ENCODE peak calls at places on chromosomes 1 and 21, in seven cellular contexts. Q, Y, I, V, J, G and O are unnamed samples.

GRCh38 chr21:27703806-27704205 is 736.9 kb upstream of the ADAMTS5 start:
- DNase-seq in Q (no peak), Y (no peak), I (no peak), V (no peak), J (no peak), G (peak; percentile 44), O (no peak)

GRCh38 chr21:44761011-44761729 is 40.5 kb downstream of the UBE2G2 start:
- DNase-seq in Q (no peak), Y (no peak), I (no peak), V (no peak), J (no peak), G (no peak), O (no peak)

GRCh38 chr1:78441921-78442320 is 48.9 kb upstream of the PTGFR start:
- DNase-seq in Q (no peak), Y (no peak), I (no peak), V (no peak), J (no peak), G (peak; percentile 43), O (no peak)

GRCh38 chr1:39154553-39155361 is 49.7 kb upstream of the MACF1 start:
- DNase-seq in Q (peak; percentile 51), Y (no peak), I (no peak), V (no peak), J (no peak), G (peak; percentile 83), O (peak; percentile 33)

GRCh38 chr1:67824771-67825170 is 8.5 kb downstream of the GNG12 start:
- DNase-seq in Q (no peak), Y (no peak), I (no peak), V (no peak), J (no peak), G (no peak), O (no peak)

GRCh38 chr21:34836103-34836932 is 167.5 kb downstream of the CLIC6 start:
- DNase-seq in Q (peak; percentile 72), Y (no peak), I (no peak), V (peak; percentile 96), J (no peak), G (peak; percentile 92), O (peak; percentile 66)

GRCh38 chr1:156406229-156406628 is 37.2 kb downstream of the RHBG start:
- DNase-seq in Q (no peak), Y (no peak), I (no peak), V (no peak), J (no peak), G (no peak), O (no peak)

GRCh38 chr1:58231204-58231603 is 315.3 kb downstream of the OMA1 start:
- DNase-seq in Q (no peak), Y (no peak), I (no peak), V (no peak), J (no peak), G (no peak), O (no peak)

GRCh38 chr1:64574301-64574700 is 104.4 kb downstream of the CACHD1 start:
- DNase-seq in Q (no peak), Y (no peak), I (no peak), V (no peak), J (no peak), G (no peak), O (no peak)

GRCh38 chr1:213135572-213135971 is 84.5 kb downstream of the RPS6KC1 start:
- DNase-seq in Q (no peak), Y (no peak), I (no peak), V (no peak), J (no peak), G (peak; percentile 19), O (no peak)

GRCh38 chr21:21921410-21922232 is 923.4 kb downstream of the NCAM2 start:
- DNase-seq in Q (no peak), Y (no peak), I (no peak), V (peak; percentile 11), J (no peak), G (peak; percentile 22), O (no peak)

GRCh38 chr1:203271018-203271743 is 34.1 kb upstream of the BTG2 start:
- DNase-seq in Q (peak; percentile 45), Y (no peak), I (peak; percentile 58), V (peak; percentile 72), J (peak; percentile 63), G (peak; percentile 58), O (peak; percentile 88)

GRCh38 chr1:51714374-51715019 is 97.6 kb downstream of the OSBPL9 start:
- DNase-seq in Q (no peak), Y (no peak), I (no peak), V (no peak), J (no peak), G (peak; percentile 14), O (no peak)

GRCh38 chr1:156804572-156805243 is 11.9 kb downstream of the SH2D2A start:
- DNase-seq in Q (no peak), Y (no peak), I (no peak), V (peak; percentile 58), J (no peak), G (no peak), O (no peak)

GRCh38 chr1:11523261-11523660 is 44.3 kb downstream of the DISP3 start:
- DNase-seq in Q (no peak), Y (no peak), I (no peak), V (no peak), J (no peak), G (no peak), O (no peak)

GRCh38 chr1:28855469-28855944 is 43.5 kb downstream of the OPRD1 start:
- DNase-seq in Q (no peak), Y (no peak), I (no peak), V (no peak), J (no peak), G (peak; percentile 52), O (no peak)

GRCh38 chr1:94000531-94001282 is 91.5 kb upstream of the GCLM start:
- DNase-seq in Q (no peak), Y (no peak), I (no peak), V (no peak), J (no peak), G (no peak), O (no peak)

GRCh38 chr1:1782399-1783221 is 4.3 kb upstream of the NADK start:
- DNase-seq in Q (peak; percentile 37), Y (no peak), I (peak; percentile 20), V (peak; percentile 66), J (no peak), G (peak; percentile 76), O (peak; percentile 78)

GRCh38 chr1:232333419-232333767 is 296.5 kb downstream of the SIPA1L2 start:
- DNase-seq in Q (no peak), Y (no peak), I (no peak), V (no peak), J (no peak), G (no peak), O (no peak)

GRCh38 chr1:161198206-161198876 is 513 bp downstream of the ADAMTS4 start:
- DNase-seq in Q (peak; percentile 79), Y (peak; percentile 30), I (no peak), V (no peak), J (no peak), G (peak; percentile 47), O (no peak)

GRCh38 chr1:114379987-114380386 is 131.0 kb downstream of the TRIM33 start:
- DNase-seq in Q (no peak), Y (no peak), I (no peak), V (peak; percentile 27), J (no peak), G (no peak), O (no peak)

GRCh38 chr1:216045400-216045799 is 377.8 kb downstream of the USH2A start:
- DNase-seq in Q (no peak), Y (no peak), I (no peak), V (no peak), J (no peak), G (peak; percentile 56), O (no peak)

GRCh38 chr1:233569636-233570035 is 44.3 kb upstream of the KCNK1 start:
- DNase-seq in Q (no peak), Y (no peak), I (no peak), V (no peak), J (no peak), G (no peak), O (no peak)

GRCh38 chr1:224380003-224380402 is 23.3 kb downstream of the CNIH4 start:
- DNase-seq in Q (no peak), Y (no peak), I (peak; percentile 58), V (peak; percentile 93), J (no peak), G (no peak), O (no peak)

GRCh38 chr1:197915797-197916686 is 1.1 kb upstream of the LHX9 start:
- DNase-seq in Q (peak; percentile 91), Y (no peak), I (no peak), V (peak; percentile 57), J (no peak), G (peak; percentile 86), O (peak; percentile 82)

GRCh38 chr1:218080818-218081217 is 204.3 kb upstream of the RRP15 start:
- DNase-seq in Q (no peak), Y (no peak), I (no peak), V (no peak), J (no peak), G (no peak), O (no peak)

GRCh38 chr1:18922319-18922726 is 20.0 kb upstream of the ALDH4A1 start:
- DNase-seq in Q (peak; percentile 66), Y (peak; percentile 59), I (no peak), V (peak; percentile 46), J (no peak), G (peak; percentile 93), O (peak; percentile 90)

GRCh38 chr1:109231085-109231484 is 17.4 kb downstream of the SARS1 start:
- DNase-seq in Q (no peak), Y (no peak), I (no peak), V (no peak), J (no peak), G (no peak), O (no peak)

GRCh38 chr1:33047290-33047689 is 10.6 kb upstream of the AK2 start:
- DNase-seq in Q (no peak), Y (no peak), I (no peak), V (no peak), J (no peak), G (no peak), O (no peak)

GRCh38 chr1:199463521-199464127 is 563.9 kb upstream of the NR5A2 start:
- DNase-seq in Q (peak; percentile 35), Y (no peak), I (no peak), V (peak; percentile 79), J (no peak), G (peak; percentile 33), O (no peak)

GRCh38 chr1:115475252-115475651 is 137.2 kb upstream of the NGF start:
- DNase-seq in Q (no peak), Y (no peak), I (no peak), V (no peak), J (no peak), G (no peak), O (no peak)

GRCh38 chr1:172421974-172422604 is 1.6 kb downstream of the C1orf105 start:
- DNase-seq in Q (no peak), Y (no peak), I (no peak), V (no peak), J (no peak), G (no peak), O (no peak)

GRCh38 chr1:67616394-67616985 is 68.5 kb upstream of the GADD45A start:
- DNase-seq in Q (no peak), Y (no peak), I (no peak), V (no peak), J (no peak), G (no peak), O (no peak)

GRCh38 chr1:202805886-202806511 is 2.2 kb downstream of the KDM5B start:
- DNase-seq in Q (peak; percentile 29), Y (no peak), I (no peak), V (peak; percentile 58), J (no peak), G (no peak), O (no peak)

GRCh38 chr1:233972951-233973635 is 68.6 kb downstream of the SLC35F3 start:
- DNase-seq in Q (no peak), Y (no peak), I (no peak), V (peak; percentile 91), J (no peak), G (no peak), O (no peak)

GRCh38 chr1:198892065-198892464 is 253.2 kb downstream of the PTPRC start:
- DNase-seq in Q (no peak), Y (no peak), I (no peak), V (no peak), J (no peak), G (peak; percentile 20), O (no peak)